ENCODE peak calls at places on chromosomes 16 and 17, in six cellular contexts. One of them, this sample, is unnamed.

GRCh38 chr16:30644334-30644830 is 6.4 kb upstream of the PRR14 start:
- DNase-seq in heart right ventricle: no peak
- DNase-seq in lower leg skin: no peak
- DNase-seq in kidney: no peak
- DNase-seq in nephron progenitor cell: no peak
- DNase-seq in cardiac muscle cell: no peak
- DNase-seq in this sample: no peak

GRCh38 chr17:9408381-9408780 is 167.2 kb downstream of the STX8 start:
- DNase-seq in heart right ventricle: no peak
- DNase-seq in lower leg skin: no peak
- DNase-seq in kidney: no peak
- DNase-seq in nephron progenitor cell: no peak
- DNase-seq in cardiac muscle cell: no peak
- DNase-seq in this sample: no peak

GRCh38 chr17:41919840-41920579 is 1.3 kb upstream of the ACLY start:
- DNase-seq in heart right ventricle: no peak
- DNase-seq in lower leg skin: no peak
- DNase-seq in kidney: peak
- DNase-seq in nephron progenitor cell: peak
- DNase-seq in cardiac muscle cell: peak
- DNase-seq in this sample: no peak

GRCh38 chr17:29838961-29839360 is 91.1 kb downstream of the SSH2 start:
- DNase-seq in heart right ventricle: peak
- DNase-seq in lower leg skin: no peak
- DNase-seq in kidney: no peak
- DNase-seq in nephron progenitor cell: peak
- DNase-seq in cardiac muscle cell: peak
- DNase-seq in this sample: no peak

GRCh38 chr17:66834919-66835454 is at the start of gene CACNG5:
- DNase-seq in heart right ventricle: no peak
- DNase-seq in lower leg skin: no peak
- DNase-seq in kidney: no peak
- DNase-seq in nephron progenitor cell: peak
- DNase-seq in cardiac muscle cell: no peak
- DNase-seq in this sample: no peak

GRCh38 chr17:34269969-34270368 is at the start of gene CCL7:
- DNase-seq in heart right ventricle: no peak
- DNase-seq in lower leg skin: no peak
- DNase-seq in kidney: no peak
- DNase-seq in nephron progenitor cell: no peak
- DNase-seq in cardiac muscle cell: peak
- DNase-seq in this sample: no peak

GRCh38 chr17:30823425-30823824 is 1.1 kb downstream of the CRLF3 start:
- DNase-seq in heart right ventricle: no peak
- DNase-seq in lower leg skin: no peak
- DNase-seq in kidney: no peak
- DNase-seq in nephron progenitor cell: no peak
- DNase-seq in cardiac muscle cell: no peak
- DNase-seq in this sample: no peak

GRCh38 chr16:89197633-89198416 is 2.5 kb downstream of the SLC22A31 start:
- DNase-seq in heart right ventricle: no peak
- DNase-seq in lower leg skin: no peak
- DNase-seq in kidney: peak
- DNase-seq in nephron progenitor cell: no peak
- DNase-seq in cardiac muscle cell: no peak
- DNase-seq in this sample: no peak

GRCh38 chr17:81427446-81428120 is 32.3 kb downstream of the BAHCC1 start:
- DNase-seq in heart right ventricle: no peak
- DNase-seq in lower leg skin: no peak
- DNase-seq in kidney: no peak
- DNase-seq in nephron progenitor cell: no peak
- DNase-seq in cardiac muscle cell: no peak
- DNase-seq in this sample: no peak

GRCh38 chr17:6969323-6969726 is 26.5 kb upstream of the ALOX12 start:
- DNase-seq in heart right ventricle: no peak
- DNase-seq in lower leg skin: no peak
- DNase-seq in kidney: no peak
- DNase-seq in nephron progenitor cell: no peak
- DNase-seq in cardiac muscle cell: no peak
- DNase-seq in this sample: no peak

GRCh38 chr17:56478836-56479447 is 114.6 kb upstream of the NOG start:
- DNase-seq in heart right ventricle: no peak
- DNase-seq in lower leg skin: no peak
- DNase-seq in kidney: no peak
- DNase-seq in nephron progenitor cell: no peak
- DNase-seq in cardiac muscle cell: peak
- DNase-seq in this sample: no peak

GRCh38 chr17:17982796-17983195 is 10.1 kb downstream of the DRC3 start:
- DNase-seq in heart right ventricle: no peak
- DNase-seq in lower leg skin: no peak
- DNase-seq in kidney: no peak
- DNase-seq in nephron progenitor cell: no peak
- DNase-seq in cardiac muscle cell: no peak
- DNase-seq in this sample: no peak

GRCh38 chr16:89040861-89041570 is 52.6 kb upstream of the ACSF3 start:
- DNase-seq in heart right ventricle: no peak
- DNase-seq in lower leg skin: no peak
- DNase-seq in kidney: peak
- DNase-seq in nephron progenitor cell: no peak
- DNase-seq in cardiac muscle cell: no peak
- DNase-seq in this sample: no peak

DNA sequence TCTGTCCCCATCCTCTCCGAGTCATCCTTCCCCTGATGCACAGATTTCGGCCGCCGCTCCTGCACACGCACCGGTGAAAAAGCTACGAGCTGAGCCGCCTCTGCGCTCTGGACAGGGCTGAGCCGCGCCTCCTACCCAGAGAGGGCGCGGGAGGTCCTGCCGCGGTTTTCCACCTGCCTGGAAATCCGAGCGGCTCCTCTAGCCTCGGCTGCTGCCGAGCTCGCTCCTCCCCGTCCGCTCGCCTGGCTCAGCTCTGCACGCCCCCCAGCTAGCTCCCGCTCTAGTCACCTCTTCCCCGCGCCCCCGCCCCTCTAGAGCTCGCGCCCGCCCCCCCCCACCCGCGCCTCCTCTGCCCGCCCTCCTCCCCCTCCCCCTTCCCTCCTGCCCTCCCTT is 198 bp upstream of the SHISA9 start:
- DNase-seq in heart right ventricle: no peak
- DNase-seq in lower leg skin: no peak
- DNase-seq in kidney: no peak
- DNase-seq in nephron progenitor cell: peak
- DNase-seq in cardiac muscle cell: no peak
- DNase-seq in this sample: no peak
- TF ChIP-seq CTCF in heart right ventricle: no peak
- TF ChIP-seq CTCF in lower leg skin: no peak
- TF ChIP-seq CTCF in kidney: no peak
- TF ChIP-seq CTCF in nephron progenitor cell: no peak
- TF ChIP-seq CTCF in cardiac muscle cell: no peak
- TF ChIP-seq CTCF in this sample: no peak

GRCh38 chr17:21007646-21008045 is 35.2 kb downstream of the USP22 start:
- DNase-seq in heart right ventricle: no peak
- DNase-seq in lower leg skin: no peak
- DNase-seq in kidney: peak
- DNase-seq in nephron progenitor cell: no peak
- DNase-seq in cardiac muscle cell: no peak
- DNase-seq in this sample: no peak
- TF ChIP-seq CTCF in heart right ventricle: no peak
- TF ChIP-seq CTCF in lower leg skin: no peak
- TF ChIP-seq CTCF in kidney: no peak
- TF ChIP-seq CTCF in nephron progenitor cell: no peak
- TF ChIP-seq CTCF in cardiac muscle cell: no peak
- TF ChIP-seq CTCF in this sample: no peak

GRCh38 chr17:4970273-4970672 is 2.7 kb upstream of the SPAG7 start:
- DNase-seq in heart right ventricle: no peak
- DNase-seq in lower leg skin: no peak
- DNase-seq in kidney: peak
- DNase-seq in nephron progenitor cell: no peak
- DNase-seq in cardiac muscle cell: no peak
- DNase-seq in this sample: no peak
- TF ChIP-seq CTCF in heart right ventricle: no peak
- TF ChIP-seq CTCF in lower leg skin: no peak
- TF ChIP-seq CTCF in kidney: no peak
- TF ChIP-seq CTCF in nephron progenitor cell: no peak
- TF ChIP-seq CTCF in cardiac muscle cell: no peak
- TF ChIP-seq CTCF in this sample: no peak

DNA sequence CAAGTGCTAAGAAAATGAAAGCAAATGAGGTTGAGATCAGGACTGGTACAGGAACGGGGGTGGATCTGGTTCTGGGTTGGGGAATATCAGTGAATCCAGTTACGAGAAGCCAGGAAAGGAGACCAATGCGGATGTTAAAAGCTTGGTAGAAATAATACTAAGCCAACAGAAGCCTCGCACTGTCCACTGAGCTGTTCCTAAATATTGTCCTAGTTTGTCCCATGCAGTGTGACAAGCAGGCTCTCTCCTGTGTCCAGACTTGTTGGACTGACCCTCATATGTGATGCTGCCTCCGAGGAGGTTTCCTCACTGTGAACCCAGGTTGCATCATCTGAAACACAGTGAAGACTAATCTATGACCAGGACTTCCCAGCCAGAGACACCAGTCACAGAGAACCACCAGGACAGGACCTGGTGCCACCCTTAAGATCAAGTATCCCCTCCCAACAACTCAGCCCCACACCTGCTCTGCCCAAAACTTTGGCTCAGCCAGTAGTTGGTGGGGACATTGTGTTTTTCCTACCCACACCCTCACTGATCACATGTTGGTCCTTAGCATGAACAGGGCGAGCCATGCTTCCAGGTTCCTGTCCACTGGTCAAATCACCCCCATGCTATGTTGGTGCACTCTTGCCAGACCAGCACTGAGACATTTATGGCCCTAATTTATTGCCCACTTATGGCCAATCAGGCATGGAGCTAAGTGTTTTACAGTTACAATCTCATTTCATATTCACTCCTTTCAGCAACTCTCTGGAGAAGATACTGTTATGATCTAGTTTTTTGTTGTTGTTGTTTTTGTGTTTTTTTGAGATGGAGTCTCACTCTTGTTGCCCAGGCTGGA is 32.6 kb upstream of the SCNN1B start:
- DNase-seq in heart right ventricle: no peak
- DNase-seq in lower leg skin: no peak
- DNase-seq in kidney: no peak
- DNase-seq in nephron progenitor cell: no peak
- DNase-seq in cardiac muscle cell: no peak
- DNase-seq in this sample: no peak
- TF ChIP-seq CTCF in heart right ventricle: no peak
- TF ChIP-seq CTCF in lower leg skin: no peak
- TF ChIP-seq CTCF in kidney: no peak
- TF ChIP-seq CTCF in nephron progenitor cell: no peak
- TF ChIP-seq CTCF in cardiac muscle cell: no peak
- TF ChIP-seq CTCF in this sample: no peak

GRCh38 chr16:70737377-70738082 is 51.7 kb upstream of the MTSS2 start:
- DNase-seq in heart right ventricle: peak
- DNase-seq in lower leg skin: peak
- DNase-seq in kidney: no peak
- DNase-seq in nephron progenitor cell: no peak
- DNase-seq in cardiac muscle cell: peak
- DNase-seq in this sample: no peak

GRCh38 chr16:70736454-70737376 is 50.9 kb upstream of the MTSS2 start:
- DNase-seq in heart right ventricle: no peak
- DNase-seq in lower leg skin: no peak
- DNase-seq in kidney: no peak
- DNase-seq in nephron progenitor cell: no peak
- DNase-seq in cardiac muscle cell: no peak
- DNase-seq in this sample: no peak

GRCh38 chr16:70740174-70740918 is 54.5 kb upstream of the MTSS2 start:
- DNase-seq in heart right ventricle: no peak
- DNase-seq in lower leg skin: no peak
- DNase-seq in kidney: no peak
- DNase-seq in nephron progenitor cell: no peak
- DNase-seq in cardiac muscle cell: no peak
- DNase-seq in this sample: no peak

GRCh38 chr16:70739389-70739788 is 53.5 kb upstream of the MTSS2 start:
- DNase-seq in heart right ventricle: no peak
- DNase-seq in lower leg skin: no peak
- DNase-seq in kidney: no peak
- DNase-seq in nephron progenitor cell: no peak
- DNase-seq in cardiac muscle cell: no peak
- DNase-seq in this sample: no peak

GRCh38 chr16:70738083-70738977 is 52.5 kb upstream of the MTSS2 start:
- DNase-seq in heart right ventricle: peak
- DNase-seq in lower leg skin: no peak
- DNase-seq in kidney: no peak
- DNase-seq in nephron progenitor cell: peak
- DNase-seq in cardiac muscle cell: peak
- DNase-seq in this sample: no peak
- TF ChIP-seq CTCF in heart right ventricle: peak
- TF ChIP-seq CTCF in lower leg skin: no peak
- TF ChIP-seq CTCF in kidney: peak
- TF ChIP-seq CTCF in nephron progenitor cell: peak
- TF ChIP-seq CTCF in cardiac muscle cell: peak
- TF ChIP-seq CTCF in this sample: no peak

GRCh38 chr17:53950207-53950857 is 127.6 kb downstream of the KIF2B start:
- DNase-seq in heart right ventricle: no peak
- DNase-seq in lower leg skin: no peak
- DNase-seq in kidney: no peak
- DNase-seq in nephron progenitor cell: peak
- DNase-seq in cardiac muscle cell: no peak
- DNase-seq in this sample: no peak
- TF ChIP-seq CTCF in heart right ventricle: no peak
- TF ChIP-seq CTCF in lower leg skin: no peak
- TF ChIP-seq CTCF in kidney: peak
- TF ChIP-seq CTCF in nephron progenitor cell: peak
- TF ChIP-seq CTCF in cardiac muscle cell: no peak
- TF ChIP-seq CTCF in this sample: no peak

GRCh38 chr17:61131555-61131954 is 268.1 kb upstream of the TBX2 start:
- DNase-seq in heart right ventricle: no peak
- DNase-seq in lower leg skin: no peak
- DNase-seq in kidney: no peak
- DNase-seq in nephron progenitor cell: peak
- DNase-seq in cardiac muscle cell: no peak
- DNase-seq in this sample: no peak
- TF ChIP-seq CTCF in heart right ventricle: no peak
- TF ChIP-seq CTCF in lower leg skin: no peak
- TF ChIP-seq CTCF in kidney: no peak
- TF ChIP-seq CTCF in nephron progenitor cell: no peak
- TF ChIP-seq CTCF in cardiac muscle cell: no peak
- TF ChIP-seq CTCF in this sample: no peak

GRCh38 chr17:77264617-77265230 is 124.0 kb downstream of the SEC14L1 start:
- DNase-seq in heart right ventricle: no peak
- DNase-seq in lower leg skin: no peak
- DNase-seq in kidney: peak
- DNase-seq in nephron progenitor cell: no peak
- DNase-seq in cardiac muscle cell: no peak
- DNase-seq in this sample: no peak

GRCh38 chr17:77271421-77271820 is 130.7 kb downstream of the SEC14L1 start:
- DNase-seq in heart right ventricle: no peak
- DNase-seq in lower leg skin: no peak
- DNase-seq in kidney: no peak
- DNase-seq in nephron progenitor cell: no peak
- DNase-seq in cardiac muscle cell: no peak
- DNase-seq in this sample: no peak

GRCh38 chr17:77269696-77270681 is 129.2 kb downstream of the SEC14L1 start:
- DNase-seq in heart right ventricle: no peak
- DNase-seq in lower leg skin: no peak
- DNase-seq in kidney: no peak
- DNase-seq in nephron progenitor cell: no peak
- DNase-seq in cardiac muscle cell: no peak
- DNase-seq in this sample: no peak

GRCh38 chr17:77266213-77266612 is 125.4 kb downstream of the SEC14L1 start:
- DNase-seq in heart right ventricle: no peak
- DNase-seq in lower leg skin: no peak
- DNase-seq in kidney: no peak
- DNase-seq in nephron progenitor cell: no peak
- DNase-seq in cardiac muscle cell: no peak
- DNase-seq in this sample: no peak

GRCh38 chr17:77266891-77267341 is 126.1 kb downstream of the SEC14L1 start:
- DNase-seq in heart right ventricle: no peak
- DNase-seq in lower leg skin: no peak
- DNase-seq in kidney: no peak
- DNase-seq in nephron progenitor cell: no peak
- DNase-seq in cardiac muscle cell: peak
- DNase-seq in this sample: no peak
- TF ChIP-seq CTCF in heart right ventricle: peak
- TF ChIP-seq CTCF in lower leg skin: no peak
- TF ChIP-seq CTCF in kidney: no peak
- TF ChIP-seq CTCF in nephron progenitor cell: no peak
- TF ChIP-seq CTCF in cardiac muscle cell: peak
- TF ChIP-seq CTCF in this sample: no peak